ENCODE peak calls at places on chromosomes 7 and 10, in nine cellular contexts. E is HCT116, S is breast epithelium, J is K562, F is HL-60, P is vagina, K is transverse colon, M is sigmoid colon, N is stomach. I is an unnamed sample.

GRCh38 chr7:150420242-150420641 is 30.2 kb upstream of the GIMAP8 start:
- DNase-seq in E (no peak), S (no peak), J (no peak), F (no peak), P (no peak), K (no peak), M (no peak), N (no peak), I (no peak)

GRCh38 chr7:88153378-88153777 is 66.5 kb downstream of the SRI start:
- DNase-seq in E (no peak), S (no peak), J (no peak), F (no peak), P (no peak), K (no peak), M (no peak), N (no peak), I (peak)

GRCh38 chr10:124329368-124329767 is 89.4 kb downstream of the OAT start:
- DNase-seq in E (no peak), S (no peak), J (no peak), F (no peak), P (no peak), K (no peak), M (no peak), N (no peak), I (no peak)

GRCh38 chr7:30979027-30979426 is 15.3 kb downstream of the GHRHR start:
- DNase-seq in E (no peak), S (no peak), J (no peak), F (no peak), P (peak), K (no peak), M (peak), N (peak), I (no peak)

GRCh38 chr7:102445674-102446071 is 12.3 kb downstream of the ORAI2 start:
- DNase-seq in E (no peak), S (no peak), J (no peak), F (no peak), P (no peak), K (no peak), M (no peak), N (no peak), I (no peak)

GRCh38 chr7:95549818-95550529 is 46.3 kb downstream of the PDK4 start:
- DNase-seq in E (peak), S (peak), J (no peak), F (no peak), P (peak), K (peak), M (peak), N (peak), I (no peak)

GRCh38 chr7:121116399-121116798 is 127.9 kb downstream of the CPED1 start:
- DNase-seq in E (no peak), S (no peak), J (no peak), F (no peak), P (no peak), K (no peak), M (no peak), N (no peak), I (no peak)

GRCh38 chr7:130242198-130243014 is 24.3 kb upstream of the CPA2 start:
- DNase-seq in E (peak), S (no peak), J (peak), F (peak), P (no peak), K (peak), M (no peak), N (peak), I (peak)

GRCh38 chr7:107555893-107556292 is 7.8 kb downstream of the COG5 start:
- DNase-seq in E (no peak), S (no peak), J (no peak), F (no peak), P (no peak), K (no peak), M (no peak), N (no peak), I (no peak)

GRCh38 chr10:9596368-9596920 is 1421.2 kb upstream of the CELF2 start:
- DNase-seq in E (no peak), S (no peak), J (no peak), F (no peak), P (no peak), K (no peak), M (no peak), N (no peak), I (no peak)

GRCh38 chr7:158926348-158926747 is 70.0 kb downstream of the DYNC2I1 start:
- DNase-seq in E (no peak), S (no peak), J (no peak), F (no peak), P (peak), K (no peak), M (no peak), N (no peak), I (no peak)

GRCh38 chr7:91784469-91784868 is 96.0 kb downstream of the MTERF1 start:
- DNase-seq in E (peak), S (no peak), J (peak), F (no peak), P (no peak), K (no peak), M (no peak), N (no peak), I (no peak)

GRCh38 chr7:29377718-29378117 is 183.1 kb downstream of the CHN2 start:
- DNase-seq in E (no peak), S (no peak), J (no peak), F (no peak), P (no peak), K (no peak), M (no peak), N (peak), I (no peak)

GRCh38 chr10:9814285-9814866 is 1203.3 kb upstream of the CELF2 start:
- DNase-seq in E (no peak), S (no peak), J (no peak), F (no peak), P (no peak), K (no peak), M (no peak), N (no peak), I (no peak)

GRCh38 chr10:121077331-121077730 is 226.2 kb downstream of the WDR11 start:
- DNase-seq in E (no peak), S (no peak), J (no peak), F (peak), P (no peak), K (peak), M (no peak), N (no peak), I (peak)

GRCh38 chr7:100085515-100085914 is 3.3 kb upstream of the COPS6 start:
- DNase-seq in E (no peak), S (no peak), J (no peak), F (peak), P (no peak), K (no peak), M (no peak), N (no peak), I (no peak)

GRCh38 chr10:119531067-119531466 is 11.5 kb downstream of the RGS10 start:
- DNase-seq in E (no peak), S (no peak), J (no peak), F (no peak), P (no peak), K (no peak), M (peak), N (no peak), I (no peak)

GRCh38 chr7:142697270-142697669 is 52.0 kb upstream of the PRSS1 start:
- DNase-seq in E (no peak), S (no peak), J (no peak), F (no peak), P (no peak), K (no peak), M (no peak), N (no peak), I (no peak)

GRCh38 chr7:27165089-27165654 is at the start of gene HOXA9:
- DNase-seq in E (peak), S (no peak), J (no peak), F (no peak), P (no peak), K (peak), M (peak), N (no peak), I (peak)

GRCh38 chr10:116151076-116151475 is 121.9 kb downstream of the GFRA1 start:
- DNase-seq in E (no peak), S (no peak), J (no peak), F (no peak), P (no peak), K (no peak), M (no peak), N (no peak), I (no peak)

GRCh38 chr10:44465430-44466115 is 80.7 kb upstream of the CXCL12 start:
- DNase-seq in E (no peak), S (no peak), J (no peak), F (no peak), P (no peak), K (no peak), M (no peak), N (no peak), I (peak)

GRCh38 chr7:105270117-105270516 is 118.6 kb downstream of the SRPK2 start:
- DNase-seq in E (no peak), S (no peak), J (no peak), F (no peak), P (no peak), K (no peak), M (no peak), N (no peak), I (peak)

GRCh38 chr7:1619152-1620079 is 49.6 kb upstream of the PSMG3 start:
- DNase-seq in E (no peak), S (no peak), J (no peak), F (no peak), P (no peak), K (no peak), M (no peak), N (no peak), I (no peak)

GRCh38 chr7:43302211-43302711 is 189.8 kb downstream of the HECW1 start:
- DNase-seq in E (no peak), S (no peak), J (no peak), F (no peak), P (no peak), K (no peak), M (no peak), N (no peak), I (peak)

GRCh38 chr10:118991326-118991725 is 38.2 kb upstream of the NANOS1 start:
- DNase-seq in E (no peak), S (no peak), J (no peak), F (no peak), P (no peak), K (no peak), M (no peak), N (no peak), I (no peak)

GRCh38 chr7:83005410-83005809 is 157.3 kb downstream of the PCLO start:
- DNase-seq in E (peak), S (no peak), J (no peak), F (no peak), P (no peak), K (no peak), M (no peak), N (no peak), I (peak)

GRCh38 chr7:43164757-43165156 is 52.3 kb downstream of the HECW1 start:
- DNase-seq in E (peak), S (no peak), J (no peak), F (peak), P (no peak), K (no peak), M (no peak), N (no peak), I (no peak)

GRCh38 chr7:55342216-55342871 is 22.8 kb upstream of the LANCL2 start:
- DNase-seq in E (no peak), S (no peak), J (no peak), F (no peak), P (no peak), K (no peak), M (no peak), N (no peak), I (no peak)

GRCh38 chr7:38858281-38858884 is 50.6 kb downstream of the VPS41 start:
- DNase-seq in E (no peak), S (no peak), J (no peak), F (no peak), P (no peak), K (no peak), M (no peak), N (no peak), I (no peak)

GRCh38 chr10:60461688-60462087 is 72.0 kb upstream of the ANK3 start:
- DNase-seq in E (no peak), S (no peak), J (no peak), F (no peak), P (no peak), K (no peak), M (no peak), N (no peak), I (peak)

GRCh38 chr10:78745445-78745844 is 323.3 kb upstream of the ZMIZ1 start:
- DNase-seq in E (no peak), S (no peak), J (no peak), F (no peak), P (no peak), K (no peak), M (no peak), N (peak), I (no peak)

GRCh38 chr7:47814905-47815613 is 133.2 kb downstream of the PKD1L1 start:
- DNase-seq in E (no peak), S (no peak), J (no peak), F (no peak), P (no peak), K (no peak), M (no peak), N (no peak), I (peak)

GRCh38 chr7:55457801-55458200 is 92.7 kb downstream of the LANCL2 start:
- DNase-seq in E (no peak), S (no peak), J (no peak), F (no peak), P (no peak), K (no peak), M (no peak), N (no peak), I (no peak)

GRCh38 chr7:76071316-76072242 is 23.7 kb downstream of the MDH2 start:
- DNase-seq in E (no peak), S (no peak), J (no peak), F (no peak), P (no peak), K (peak), M (peak), N (no peak), I (no peak)

GRCh38 chr10:88833722-88834121 is 17.9 kb downstream of the ANKRD22 start:
- DNase-seq in E (no peak), S (no peak), J (no peak), F (no peak), P (no peak), K (no peak), M (no peak), N (no peak), I (no peak)

GRCh38 chr10:112827951-112828350 is 122.1 kb upstream of the TCF7L2 start:
- DNase-seq in E (no peak), S (no peak), J (no peak), F (no peak), P (no peak), K (no peak), M (no peak), N (no peak), I (no peak)

GRCh38 chr10:68647928-68648327 is 73.1 kb upstream of the CCAR1 start:
- DNase-seq in E (no peak), S (no peak), J (no peak), F (no peak), P (no peak), K (no peak), M (no peak), N (no peak), I (no peak)

GRCh38 chr7:29281782-29282541 is 87.4 kb downstream of the CHN2 start:
- DNase-seq in E (no peak), S (no peak), J (no peak), F (no peak), P (no peak), K (no peak), M (peak), N (no peak), I (no peak)

GRCh38 chr10:13099144-13099665 is 758 bp upstream of the OPTN start:
- DNase-seq in E (peak), S (no peak), J (peak), F (no peak), P (no peak), K (peak), M (peak), N (no peak), I (peak)

GRCh38 chr10:13102002-13102794 is 2.2 kb downstream of the OPTN start:
- DNase-seq in E (no peak), S (no peak), J (no peak), F (no peak), P (no peak), K (no peak), M (no peak), N (no peak), I (no peak)

GRCh38 chr10:13100349-13101294 is 659 bp downstream of the OPTN start:
- DNase-seq in E (no peak), S (no peak), J (peak), F (no peak), P (no peak), K (peak), M (peak), N (peak), I (peak)

GRCh38 chr10:13103554-13103953 is 3.6 kb downstream of the OPTN start:
- DNase-seq in E (no peak), S (no peak), J (no peak), F (no peak), P (no peak), K (no peak), M (no peak), N (no peak), I (no peak)

GRCh38 chr10:13099666-13100348 is at the start of gene OPTN:
- DNase-seq in E (peak), S (peak), J (peak), F (no peak), P (no peak), K (peak), M (peak), N (peak), I (peak)
- TF ChIP-seq POLR2AphosphoS5 in E (peak), S (peak), J (no peak), F (no peak), P (peak), K (peak), M (peak), N (peak), I (peak)

GRCh38 chr10:132407846-132408278 is 10.9 kb downstream of the PWWP2B start:
- DNase-seq in E (no peak), S (peak), J (no peak), F (no peak), P (no peak), K (peak), M (peak), N (peak), I (peak)
- TF ChIP-seq CTCF in E (no peak), S (no peak), J (no peak), F (no peak), P (no peak), K (no peak), M (peak), N (no peak), I (no peak)

GRCh38 chr10:86411852-86412550 is 45.4 kb upstream of the GRID1 start:
- DNase-seq in E (no peak), S (no peak), J (no peak), F (no peak), P (no peak), K (no peak), M (no peak), N (no peak), I (no peak)

GRCh38 chr10:86410542-86411124 is 44.0 kb upstream of the GRID1 start:
- DNase-seq in E (no peak), S (no peak), J (no peak), F (no peak), P (no peak), K (no peak), M (no peak), N (peak), I (no peak)

GRCh38 chr10:86413046-86413728 is 46.6 kb upstream of the GRID1 start:
- DNase-seq in E (no peak), S (no peak), J (no peak), F (no peak), P (no peak), K (no peak), M (no peak), N (no peak), I (no peak)

GRCh38 chr10:86411281-86411841 is 44.8 kb upstream of the GRID1 start:
- DNase-seq in E (no peak), S (no peak), J (no peak), F (no peak), P (no peak), K (no peak), M (no peak), N (no peak), I (no peak)

GRCh38 chr10:86409183-86409582 is 42.6 kb upstream of the GRID1 start:
- DNase-seq in E (no peak), S (no peak), J (no peak), F (no peak), P (no peak), K (no peak), M (no peak), N (no peak), I (no peak)
- H3K27ac ChIP-seq in E (no peak), S (no peak), J (no peak), F (no peak), P (no peak), K (no peak), M (no peak), N (no peak), I (no peak)

DNA sequence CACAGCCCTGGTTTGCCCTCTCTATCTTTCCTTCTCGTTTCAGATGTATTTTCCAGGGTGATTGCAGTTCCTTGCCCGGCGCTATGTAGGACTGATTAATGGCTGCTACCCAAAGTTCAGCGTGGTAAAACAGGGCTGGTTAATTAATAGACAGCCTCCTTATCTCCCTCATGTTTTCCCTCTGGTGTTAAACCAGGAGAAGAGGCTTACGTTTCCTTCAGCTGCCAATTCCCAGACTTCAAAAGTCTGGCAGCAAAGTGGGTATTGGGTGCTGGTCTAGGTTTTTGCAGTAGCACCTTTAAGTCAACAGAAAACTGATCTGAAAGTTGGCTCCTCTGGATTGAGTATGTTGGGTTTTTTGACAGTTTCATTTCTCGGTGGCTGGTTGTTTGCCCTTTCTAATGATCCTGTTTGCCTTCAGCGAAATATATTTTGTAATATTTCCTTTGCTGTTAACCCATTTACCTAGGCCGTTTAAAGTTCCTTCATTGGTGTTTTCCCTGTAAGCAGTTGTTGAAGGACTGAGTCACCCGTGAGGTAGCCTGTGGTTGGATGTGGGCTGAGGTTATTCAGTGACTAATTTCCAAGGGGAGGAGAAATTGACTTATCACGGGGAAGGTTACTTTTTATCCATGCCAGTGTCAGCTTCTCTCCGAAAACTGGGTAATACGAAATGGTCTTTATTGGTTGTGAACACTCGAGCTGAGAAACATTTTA is 257.1 kb downstream of the KIAA1217 start:
- DNase-seq in E (peak), S (no peak), J (no peak), F (no peak), P (no peak), K (peak), M (no peak), N (peak), I (no peak)
- TF ChIP-seq POLR2AphosphoS5 in E (peak), S (peak), J (no peak), F (no peak), P (peak), K (peak), M (no peak), N (peak), I (no peak)

DNA sequence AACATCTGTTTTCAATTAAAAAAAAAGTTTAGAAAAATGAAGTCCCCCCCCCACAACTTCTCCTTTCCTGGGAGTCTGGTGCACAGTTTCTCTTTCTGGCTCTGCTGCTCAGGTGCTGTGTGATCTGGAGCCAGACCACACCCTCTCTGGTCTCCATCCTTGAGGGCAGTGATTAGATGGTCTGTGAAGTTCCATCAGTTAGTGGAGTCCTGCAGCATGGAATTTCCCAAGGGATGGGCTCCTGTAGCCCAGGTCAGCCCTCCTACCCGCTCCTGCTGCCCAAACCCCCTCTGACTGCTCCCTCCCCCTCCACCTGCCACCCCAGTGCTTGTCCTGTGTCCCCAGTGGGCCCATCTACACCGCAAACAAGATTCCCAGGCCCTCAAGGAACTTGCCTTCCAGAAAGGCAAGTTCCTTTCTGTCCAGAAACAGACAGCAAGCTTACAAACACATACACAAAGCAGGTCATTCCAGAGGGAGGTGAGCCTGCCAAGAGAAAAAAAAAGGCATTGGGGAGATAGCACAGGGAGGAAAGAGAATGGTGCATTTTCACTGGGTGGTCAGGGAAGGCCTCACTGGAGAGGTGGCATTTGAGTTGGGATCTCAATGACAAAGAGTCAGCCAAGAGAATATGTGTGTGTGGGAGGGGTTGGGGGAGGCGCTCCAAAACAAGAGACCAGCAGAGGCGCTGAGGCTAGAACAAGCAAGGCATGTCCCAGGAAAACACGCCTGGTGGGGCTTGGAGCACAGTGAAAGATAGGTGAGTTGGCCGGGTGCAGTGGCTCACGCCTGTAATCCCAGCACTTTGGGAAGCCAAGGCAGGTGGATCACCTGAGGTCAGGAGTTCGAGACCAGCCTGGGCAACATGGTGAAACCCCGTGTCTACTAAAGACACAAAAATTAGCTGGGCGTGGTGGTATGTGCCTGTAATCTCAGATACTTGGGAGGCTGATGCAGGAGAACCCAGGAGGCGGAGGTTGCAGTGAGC is 49.5 kb upstream of the SLC29A3 start:
- DNase-seq in E (no peak), S (no peak), J (peak), F (no peak), P (no peak), K (no peak), M (no peak), N (no peak), I (peak)
- TF ChIP-seq CTCF in E (no peak), S (no peak), J (peak), F (no peak), P (no peak), K (no peak), M (no peak), N (no peak), I (no peak)

GRCh38 chr7:139771001-139771956 is 6.5 kb downstream of the HIPK2 start:
- DNase-seq in E (peak), S (no peak), J (no peak), F (peak), P (no peak), K (no peak), M (no peak), N (no peak), I (no peak)
- H3K27ac ChIP-seq in E (peak), S (peak), J (no peak), F (no peak), P (peak), K (no peak), M (no peak), N (no peak), I (no peak)